ENCODE peak calls at places on chromosome 11, in ten cellular contexts. F is mucosa of descending colon; I is left ventricle myocardium inferior; A is SK-MEL-5; Y is bronchial epithelial cell; C is NCI-H774; V is stimulated activated CD4-positive, alpha-beta T cell treated with anti-CD3 and anti-CD28 coated beads, Interleukin-4, amount 100 ng/mL, for 4 hours; J is amniotic stem cell; T is EL; L is fibroblast of lung. Q is an unnamed sample.

GRCh38 chr11:61869636-61870428 is 21.5 kb downstream of the FADS3 start:
- DNase-seq in F (no peak), I (no peak), A (no peak), Y (no peak), C (no peak), V (no peak), J (no peak), T (no peak), L (no peak), Q (no peak)

GRCh38 chr11:616320-617220 is 820 bp upstream of the IRF7 start:
- DNase-seq in F (peak; percentile 53), I (no peak), A (no peak), Y (no peak), C (no peak), V (no peak), J (no peak), T (no peak), L (no peak), Q (no peak)

GRCh38 chr11:114088836-114089235 is 29.3 kb downstream of the ZBTB16 start:
- DNase-seq in F (no peak), I (no peak), A (no peak), Y (no peak), C (no peak), V (no peak), J (no peak), T (no peak), L (no peak), Q (no peak)

GRCh38 chr11:3107608-3108182 is 50.5 kb upstream of the CARS1 start:
- DNase-seq in F (no peak), I (no peak), A (no peak), Y (no peak), C (no peak), V (no peak), J (no peak), T (no peak), L (no peak), Q (no peak)

GRCh38 chr11:69854719-69855118 is 35.5 kb upstream of the FGF3 start:
- DNase-seq in F (no peak), I (no peak), A (no peak), Y (peak; percentile 75), C (no peak), V (no peak), J (no peak), T (peak; percentile 76), L (peak; percentile 74), Q (no peak)

GRCh38 chr11:118522571-118523072 is 4.7 kb upstream of the TTC36 start:
- DNase-seq in F (no peak), I (no peak), A (peak; percentile 62), Y (peak; percentile 45), C (no peak), V (no peak), J (no peak), T (peak; percentile 38), L (peak; percentile 36), Q (peak; percentile 6)

GRCh38 chr11:12478743-12479142 is 101.4 kb downstream of the PARVA start:
- DNase-seq in F (no peak), I (no peak), A (no peak), Y (peak; percentile 88), C (no peak), V (no peak), J (no peak), T (peak; percentile 72), L (peak; percentile 78), Q (no peak)

GRCh38 chr11:44589301-44589700 is 23.8 kb downstream of the CD82 start:
- DNase-seq in F (no peak), I (no peak), A (no peak), Y (no peak), C (no peak), V (no peak), J (peak; percentile 49), T (peak; percentile 82), L (peak; percentile 64), Q (peak; percentile 51)

GRCh38 chr11:47464479-47464878 is 15.5 kb upstream of the RAPSN start:
- DNase-seq in F (no peak), I (no peak), A (peak; percentile 73), Y (no peak), C (no peak), V (no peak), J (no peak), T (peak; percentile 29), L (peak; percentile 57), Q (no peak)

GRCh38 chr11:76415073-76415472 is 29.7 kb upstream of the EMSY start:
- DNase-seq in F (no peak), I (no peak), A (no peak), Y (no peak), C (no peak), V (no peak), J (no peak), T (no peak), L (no peak), Q (no peak)

GRCh38 chr11:59171508-59172322 is at the start of gene DTX4:
- DNase-seq in F (peak; percentile 99), I (peak; percentile 91), A (peak; percentile 83), Y (peak; percentile 80), C (peak; percentile 67), V (peak; percentile 82), J (peak; percentile 75), T (peak; percentile 86), L (peak; percentile 79), Q (peak; percentile 80)

GRCh38 chr11:453564-453963 is 3.5 kb downstream of the PTDSS2 start:
- DNase-seq in F (no peak), I (no peak), A (no peak), Y (no peak), C (no peak), V (no peak), J (no peak), T (no peak), L (no peak), Q (no peak)

GRCh38 chr11:117842131-117842941 is 17.8 kb upstream of the FXYD2 start:
- DNase-seq in F (no peak), I (no peak), A (peak; percentile 67), Y (no peak), C (no peak), V (no peak), J (no peak), T (no peak), L (no peak), Q (no peak)

GRCh38 chr11:62573006-62573591 is 592 bp downstream of the EEF1G start:
- DNase-seq in F (no peak), I (no peak), A (no peak), Y (no peak), C (no peak), V (no peak), J (no peak), T (no peak), L (no peak), Q (no peak)

GRCh38 chr11:57885298-57886035 is 123.9 kb downstream of the CTNND1 start:
- DNase-seq in F (peak; percentile 50), I (no peak), A (peak; percentile 17), Y (no peak), C (no peak), V (no peak), J (no peak), T (peak; percentile 12), L (peak; percentile 24), Q (no peak)

GRCh38 chr11:12235549-12235944 is 125.2 kb downstream of the MICAL2 start:
- DNase-seq in F (no peak), I (no peak), A (peak; percentile 42), Y (no peak), C (no peak), V (no peak), J (no peak), T (peak; percentile 40), L (no peak), Q (no peak)

GRCh38 chr11:108009497-108010360 is 1.0 kb downstream of the CUL5 start:
- DNase-seq in F (no peak), I (no peak), A (no peak), Y (peak; percentile 21), C (no peak), V (peak; percentile 9), J (no peak), T (peak; percentile 14), L (peak; percentile 12), Q (no peak)

GRCh38 chr11:73184953-73185671 is 33.0 kb upstream of the P2RY2 start:
- DNase-seq in F (peak; percentile 80), I (peak; percentile 68), A (peak; percentile 89), Y (peak; percentile 86), C (peak; percentile 40), V (peak; percentile 21), J (peak; percentile 46), T (peak; percentile 80), L (peak; percentile 28), Q (peak; percentile 26)

GRCh38 chr11:119634301-119634700 is 94.7 kb downstream of the NECTIN1 start:
- DNase-seq in F (no peak), I (no peak), A (no peak), Y (no peak), C (no peak), V (no peak), J (no peak), T (no peak), L (no peak), Q (no peak)

GRCh38 chr11:126669416-126669815 is 313.9 kb downstream of the ST3GAL4 start:
- DNase-seq in F (no peak), I (no peak), A (no peak), Y (no peak), C (no peak), V (no peak), J (no peak), T (peak; percentile 29), L (peak; percentile 70), Q (no peak)

GRCh38 chr11:113148652-113149051 is 165.7 kb upstream of the TTC12 start:
- DNase-seq in F (no peak), I (no peak), A (no peak), Y (no peak), C (no peak), V (no peak), J (no peak), T (no peak), L (no peak), Q (no peak)

GRCh38 chr11:44936527-44936926 is 14.2 kb downstream of the TP53I11 start:
- DNase-seq in F (peak; percentile 92), I (peak; percentile 81), A (peak; percentile 82), Y (peak; percentile 65), C (peak; percentile 58), V (peak; percentile 74), J (no peak), T (peak; percentile 75), L (peak; percentile 61), Q (peak; percentile 72)

GRCh38 chr11:16606784-16607674 is 131.4 kb upstream of the C11orf58 start:
- DNase-seq in F (no peak), I (peak; percentile 68), A (peak; percentile 45), Y (no peak), C (peak; percentile 59), V (no peak), J (no peak), T (peak; percentile 47), L (peak; percentile 35), Q (no peak)

GRCh38 chr11:65894034-65894591 is 3.6 kb downstream of the CCDC85B start:
- DNase-seq in F (no peak), I (peak; percentile 64), A (no peak), Y (no peak), C (no peak), V (no peak), J (no peak), T (peak; percentile 46), L (no peak), Q (no peak)

GRCh38 chr11:63791495-63792167 is 21.6 kb upstream of the SPINDOC start:
- DNase-seq in F (no peak), I (no peak), A (no peak), Y (no peak), C (no peak), V (no peak), J (no peak), T (no peak), L (no peak), Q (no peak)

GRCh38 chr11:78277314-78277994 is 88.7 kb downstream of the USP35 start:
- DNase-seq in F (peak; percentile 91), I (no peak), A (no peak), Y (no peak), C (no peak), V (no peak), J (no peak), T (no peak), L (no peak), Q (no peak)

GRCh38 chr11:23403210-23404185 is 543.2 kb upstream of the CCDC179 start:
- DNase-seq in F (no peak), I (no peak), A (no peak), Y (no peak), C (no peak), V (no peak), J (no peak), T (no peak), L (no peak), Q (no peak)